ENCODE peak calls at places on chromosomes 4 and X, in four cellular contexts. G is heart right ventricle, R is A549, U is dorsolateral prefrontal cortex. J is an unnamed sample.
A peak's percentile ranks its signal among the peaks of the same experiment; 100 is the strongest.

GRCh38 chrX:154355094-154355775 is 19.2 kb downstream of the FLNA start:
- DNase-seq in R (no peak), G (no peak), U (no peak), J (no peak)

GRCh38 chr4:183830438-183830985 is 74.6 kb upstream of the STOX2 start:
- DNase-seq in R (no peak), U (no peak), G (no peak), J (no peak)

GRCh38 chrX:56762220-56762619 is 33.2 kb downstream of the NBDY start:
- DNase-seq in G (no peak), R (no peak), U (no peak), J (no peak)

GRCh38 chr4:108031427-108032083 is 41.9 kb downstream of the HADH start:
- DNase-seq in U (no peak), R (no peak), G (no peak), J (peak; percentile 12)

GRCh38 chr4:144562019-144562740 is 83.8 kb upstream of the HHIP start:
- DNase-seq in G (no peak), R (no peak), U (no peak), J (no peak)

GRCh38 chr4:7322166-7322991 is 112.4 kb downstream of the PSAPL1 start:
- DNase-seq in G (no peak), R (no peak), U (no peak), J (no peak)

GRCh38 chr4:108060164-108060563 is 70.5 kb downstream of the HADH start:
- DNase-seq in G (no peak), U (no peak), R (peak; percentile 6), J (peak; percentile 53)

GRCh38 chr4:62159306-62159705 is 959.2 kb downstream of the ADGRL3 start:
- DNase-seq in G (no peak), U (no peak), R (no peak), J (no peak)

GRCh38 chr4:183960912-183961569 is 55.9 kb downstream of the STOX2 start:
- DNase-seq in R (no peak), G (peak; percentile 69), U (no peak), J (no peak)

GRCh38 chrX:45070116-45071007 is 130.3 kb downstream of the DIPK2B start:
- DNase-seq in G (peak; percentile 8), U (no peak), R (peak; percentile 4), J (peak; percentile 1)

GRCh38 chrX:47080215-47080914 is 2.1 kb downstream of the RGN start:
- DNase-seq in G (no peak), U (no peak), R (no peak), J (no peak)

GRCh38 chr4:8102831-8103230 is 55.8 kb downstream of the ABLIM2 start:
- DNase-seq in R (no peak), G (no peak), U (no peak), J (no peak)

GRCh38 chr4:88720749-88721428 is 23.3 kb upstream of the NAP1L5 start:
- DNase-seq in G (no peak), R (no peak), U (no peak), J (no peak)

GRCh38 chr4:120874792-120875774 is 47.4 kb downstream of the PRDM5 start:
- DNase-seq in U (no peak), R (no peak), G (no peak), J (no peak)

GRCh38 chr4:168167714-168168284 is 75.5 kb downstream of the ANXA10 start:
- DNase-seq in G (no peak), R (no peak), U (no peak), J (no peak)

GRCh38 chr4:7075962-7076693 is 8.3 kb upstream of the GRPEL1 start:
- DNase-seq in G (no peak), R (no peak), U (no peak), J (no peak)

GRCh38 chr4:8372506-8373070 is 67.9 kb downstream of the ACOX3 start:
- DNase-seq in U (no peak), R (no peak), G (peak; percentile 35), J (no peak)

GRCh38 chr4:41359836-41360213 is 103.1 kb downstream of the UCHL1 start:
- DNase-seq in U (no peak), G (no peak), R (no peak), J (no peak)

GRCh38 chr4:38177035-38177791 is 217.0 kb downstream of the PTTG2 start:
- DNase-seq in G (peak; percentile 36), U (no peak), R (no peak), J (no peak)

GRCh38 chr4:16676247-16676646 is 222.2 kb downstream of the LDB2 start:
- DNase-seq in R (no peak), U (no peak), G (peak; percentile 47), J (no peak)

GRCh38 chr4:73450398-73451004 is 14.5 kb downstream of the AFP start:
- DNase-seq in G (no peak), U (no peak), R (no peak), J (peak; percentile 26)

GRCh38 chrX:349196-349595 is 30.6 kb upstream of the GTPBP6 start:
- DNase-seq in U (no peak), G (no peak), R (no peak), J (no peak)

GRCh38 chrX:15524417-15524816 is 23.8 kb downstream of the BMX start:
- DNase-seq in G (peak; percentile 8), R (no peak), U (no peak), J (no peak)

GRCh38 chrX:63764946-63765345 is 20.1 kb downstream of the ARHGEF9 start:
- DNase-seq in R (no peak), U (no peak), G (no peak), J (peak; percentile 25)

GRCh38 chrX:103831342-103831802 is 685 bp downstream of the RAB9B start:
- DNase-seq in R (peak; percentile 66), U (no peak), G (peak; percentile 54), J (peak; percentile 70)

GRCh38 chrX:143934542-143934941 is 50.7 kb downstream of the UBE2NL start:
- DNase-seq in R (no peak), G (no peak), U (no peak), J (no peak)

GRCh38 chrX:135982860-135983259 is 2.4 kb upstream of the SLC9A6 start:
- DNase-seq in G (no peak), U (no peak), R (no peak), J (no peak)

GRCh38 chr4:3792813-3793212 is 26.6 kb downstream of the ADRA2C start:
- DNase-seq in U (no peak), G (no peak), R (peak; percentile 13), J (no peak)

GRCh38 chrX:12701625-12702024 is 89.6 kb upstream of the PRPS2 start:
- DNase-seq in G (peak; percentile 6), R (peak; percentile 41), U (no peak), J (peak; percentile 48)

GRCh38 chr4:3715251-3716033 is 50.7 kb upstream of the ADRA2C start:
- DNase-seq in R (no peak), U (no peak), G (no peak), J (no peak)

GRCh38 chr4:52091811-52092210 is 40.7 kb downstream of the SPATA18 start:
- DNase-seq in U (no peak), G (no peak), R (no peak), J (no peak)

GRCh38 chr4:6687947-6688878 is 5.5 kb upstream of the S100P start:
- DNase-seq in G (no peak), U (no peak), R (no peak), J (no peak)

GRCh38 chrX:40261955-40262596 is 164.3 kb upstream of the BCOR start:
- DNase-seq in U (no peak), G (peak; percentile 14), R (no peak), J (no peak)

GRCh38 chr4:18214656-18215055 is 193.1 kb upstream of the LCORL start:
- DNase-seq in G (no peak), R (no peak), U (no peak), J (no peak)

GRCh38 chrX:108511721-108512120 is 72.1 kb downstream of the COL4A5 start:
- DNase-seq in R (no peak), G (no peak), U (no peak), J (no peak)

GRCh38 chr4:2802618-2803531 is 10.0 kb downstream of the SH3BP2 start:
- DNase-seq in R (no peak), U (no peak), G (no peak), J (no peak)

GRCh38 chr4:21802406-21802805 is 146.2 kb downstream of the KCNIP4 start:
- DNase-seq in R (peak; percentile 5), U (no peak), G (no peak), J (peak; percentile 44)
- H3K27ac ChIP-seq in R (no peak overlapping the region), U (no peak overlapping the region), G (no peak overlapping the region), J (no peak overlapping the region)

DNA sequence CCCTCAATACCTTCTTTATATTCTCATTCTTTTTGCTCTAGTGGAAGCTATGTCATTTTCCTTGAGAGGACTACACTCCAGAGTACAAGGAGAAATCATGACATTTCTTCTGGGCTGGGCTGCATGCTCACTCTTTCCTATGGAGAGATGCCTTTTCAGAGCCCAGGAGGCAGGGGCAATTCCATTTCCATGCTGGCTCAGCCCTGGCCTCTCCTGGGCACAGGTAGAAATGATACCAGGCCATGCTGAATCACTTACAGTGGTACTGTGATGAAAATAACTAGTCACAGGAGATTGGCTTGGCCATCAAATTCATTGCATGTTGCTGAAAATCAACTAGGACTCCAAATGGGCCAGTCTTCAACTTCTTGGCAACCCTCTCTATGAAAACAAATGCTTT is 34.0 kb upstream of the PPARGC1A start:
- DNase-seq in U (no peak), G (no peak), R (no peak), J (no peak)
- TF ChIP-seq CTCF in U (no peak), G (peak; percentile 26), R (no peak), J (no peak)

GRCh38 chr4:13089659-13089998 is 394.5 kb downstream of the RAB28 start:
- DNase-seq in R (no peak), G (no peak), U (no peak), J (no peak)

GRCh38 chr4:13092702-13093101 is 391.4 kb downstream of the RAB28 start:
- DNase-seq in G (peak; percentile 26), U (no peak), R (no peak), J (no peak)

GRCh38 chr4:13093170-13093569 is 391.0 kb downstream of the RAB28 start:
- DNase-seq in G (no peak), U (no peak), R (no peak), J (no peak)

GRCh38 chr4:13087041-13087440 is 397.1 kb downstream of the RAB28 start:
- DNase-seq in U (no peak), R (no peak), G (no peak), J (no peak)

GRCh38 chr4:13088726-13089658 is 395.1 kb downstream of the RAB28 start:
- DNase-seq in R (no peak), U (no peak), G (no peak), J (no peak)
- H3K27ac ChIP-seq in R (no peak overlapping the region), U (no peak overlapping the region), G (no peak overlapping the region), J (no peak overlapping the region)

DNA sequence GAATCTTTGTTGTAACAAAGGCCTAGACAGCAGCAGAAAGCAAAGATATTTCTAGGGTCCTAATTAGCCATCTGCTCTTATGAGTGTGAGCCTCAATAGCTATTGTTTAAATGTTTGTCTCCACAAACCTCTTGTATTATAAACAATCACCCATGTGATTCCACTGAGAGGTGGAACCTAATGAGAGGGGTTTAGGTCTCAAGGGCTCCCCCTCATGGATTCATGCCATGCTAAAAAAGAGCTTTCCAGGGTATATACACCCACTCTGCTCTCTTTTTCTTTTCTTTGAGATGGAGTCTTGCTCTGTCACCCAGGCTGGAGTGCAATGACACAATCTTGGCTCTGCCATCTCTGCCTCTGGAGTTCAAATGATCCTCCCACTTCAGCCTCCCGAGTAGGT is 42.1 kb downstream of the TRIM61 start:
- DNase-seq in U (no peak), R (no peak), G (no peak), J (no peak)
- TF ChIP-seq CTCF in U (no peak), R (no peak), G (no peak), J (no peak)

GRCh38 chr4:170011921-170012628 is 14.1 kb downstream of the MFAP3L start:
- DNase-seq in G (no peak), R (no peak), U (no peak), J (no peak)
- H3K27ac ChIP-seq in G (no peak overlapping the region), R (no peak overlapping the region), U (no peak overlapping the region), J (no peak overlapping the region)